ENCODE peak calls at places on chromosomes 13 and 19, in four cellular contexts. I is heart right ventricle, H is AG04450, P is transverse colon. T is an unnamed sample. For H3K9me3, the result is how much of the 10 kb centered on the place peaks cover.

GRCh38 chr19:1857648-1858326 is 5.6 kb downstream of the KLF16 start:
- DNase-seq in I (no peak), H (no peak), P (peak), T (no peak)

GRCh38 chr13:92187378-92187989 is 789.1 kb downstream of the GPC5 start:
- DNase-seq in I (no peak), H (no peak), P (no peak), T (no peak)

GRCh38 chr13:47457631-47458030 is 543.4 kb downstream of the SUCLA2 start:
- DNase-seq in I (no peak), H (no peak), P (no peak), T (no peak)

GRCh38 chr13:35700661-35701060 is 224.2 kb upstream of the MAB21L1 start:
- DNase-seq in I (no peak), H (no peak), P (no peak), T (no peak)

GRCh38 chr13:20121154-20121515 is 39.7 kb downstream of the GJA3 start:
- DNase-seq in I (no peak), H (no peak), P (no peak), T (no peak)

GRCh38 chr19:18291019-18291524 is 9.7 kb upstream of the JUND start:
- DNase-seq in I (peak), H (no peak), P (no peak), T (no peak)

GRCh38 chr19:49165111-49165750 is 7.6 kb downstream of the TRPM4 start:
- DNase-seq in I (no peak), H (no peak), P (peak), T (no peak)

GRCh38 chr13:112725346-112726017 is 35.6 kb downstream of the ATP11A start:
- DNase-seq in I (no peak), H (no peak), P (no peak), T (no peak)

GRCh38 chr13:94706101-94706853 is 6.1 kb downstream of the SOX21 start:
- DNase-seq in I (no peak), H (no peak), P (no peak), T (no peak)

GRCh38 chr19:5407356-5407755 is 47.9 kb upstream of the ZNRF4 start:
- DNase-seq in I (no peak), H (no peak), P (no peak), T (no peak)

GRCh38 chr19:49847731-49848696 is 2.9 kb upstream of the PTOV1 start:
- DNase-seq in I (no peak), H (peak), P (no peak), T (no peak)

GRCh38 chr13:97079726-97080125 is 85.5 kb upstream of the OXGR1 start:
- DNase-seq in I (no peak), H (no peak), P (no peak), T (no peak)
- TF ChIP-seq CTCF in I (no peak), H (no peak), P (no peak), T (no peak)

DNA sequence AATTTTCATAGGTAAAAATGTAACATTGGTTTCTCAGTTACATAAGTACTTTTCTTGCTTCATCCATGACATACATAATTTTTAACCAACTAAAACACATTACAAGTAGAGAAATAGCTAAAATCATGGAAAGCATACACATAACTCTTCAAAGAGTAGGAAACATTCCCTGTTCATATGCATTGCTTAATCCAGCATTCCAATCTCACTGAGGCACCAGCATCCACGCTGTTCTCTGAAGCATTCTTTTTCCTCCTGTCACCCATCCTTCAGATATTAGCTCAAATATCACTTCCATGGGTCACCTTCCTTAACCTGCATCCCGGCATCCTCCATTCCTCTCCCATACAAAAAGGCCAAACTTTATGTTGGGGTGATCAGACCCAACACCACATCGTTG is 79.1 kb downstream of the ZNF254 start:
- DNase-seq in I (no peak), H (no peak), P (no peak), T (no peak)
- H3K9me3 ChIP-seq in I (under half), H (under half), P (under half), T (half or more)

GRCh38 chr19:10836478-10837325 is 690 bp upstream of the TMED1 start:
- DNase-seq in I (peak), H (no peak), P (peak), T (peak)

GRCh38 chr19:10835089-10835753 is 791 bp downstream of the TMED1 start:
- DNase-seq in I (no peak), H (no peak), P (no peak), T (no peak)

GRCh38 chr19:10838377-10838776 is 2.4 kb upstream of the TMED1 start:
- DNase-seq in I (no peak), H (no peak), P (no peak), T (no peak)

GRCh38 chr19:10832659-10833296 is 3.2 kb downstream of the TMED1 start:
- DNase-seq in I (no peak), H (no peak), P (no peak), T (no peak)

GRCh38 chr19:10835754-10836477 is at the start of gene TMED1:
- DNase-seq in I (peak), H (peak), P (peak), T (peak)
- TF ChIP-seq CTCF in I (peak), H (peak), P (peak), T (peak)

DNA sequence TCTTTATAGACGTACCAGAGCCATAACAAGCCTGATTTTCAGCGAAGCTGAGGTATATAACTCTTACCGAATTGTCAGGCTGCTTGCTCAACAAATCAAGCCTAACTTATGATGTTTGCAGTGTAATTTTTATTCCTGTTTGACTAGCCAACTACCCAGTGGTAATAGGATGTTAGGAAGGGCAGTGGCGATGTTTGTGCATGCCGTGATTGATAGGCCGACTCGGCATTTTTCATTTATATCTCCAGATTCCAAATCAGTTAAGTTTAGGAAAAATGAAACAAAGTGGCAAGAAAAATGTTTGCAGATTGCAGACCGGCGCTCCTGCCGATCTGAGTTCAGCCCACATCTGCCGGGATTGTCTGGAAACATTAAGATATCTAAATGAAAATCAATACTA is 401.6 kb upstream of the ZNF507 start:
- DNase-seq in I (no peak), H (no peak), P (no peak), T (no peak)
- H3K9me3 ChIP-seq in I (under half), H (under half), P (under half), T (under half)

DNA sequence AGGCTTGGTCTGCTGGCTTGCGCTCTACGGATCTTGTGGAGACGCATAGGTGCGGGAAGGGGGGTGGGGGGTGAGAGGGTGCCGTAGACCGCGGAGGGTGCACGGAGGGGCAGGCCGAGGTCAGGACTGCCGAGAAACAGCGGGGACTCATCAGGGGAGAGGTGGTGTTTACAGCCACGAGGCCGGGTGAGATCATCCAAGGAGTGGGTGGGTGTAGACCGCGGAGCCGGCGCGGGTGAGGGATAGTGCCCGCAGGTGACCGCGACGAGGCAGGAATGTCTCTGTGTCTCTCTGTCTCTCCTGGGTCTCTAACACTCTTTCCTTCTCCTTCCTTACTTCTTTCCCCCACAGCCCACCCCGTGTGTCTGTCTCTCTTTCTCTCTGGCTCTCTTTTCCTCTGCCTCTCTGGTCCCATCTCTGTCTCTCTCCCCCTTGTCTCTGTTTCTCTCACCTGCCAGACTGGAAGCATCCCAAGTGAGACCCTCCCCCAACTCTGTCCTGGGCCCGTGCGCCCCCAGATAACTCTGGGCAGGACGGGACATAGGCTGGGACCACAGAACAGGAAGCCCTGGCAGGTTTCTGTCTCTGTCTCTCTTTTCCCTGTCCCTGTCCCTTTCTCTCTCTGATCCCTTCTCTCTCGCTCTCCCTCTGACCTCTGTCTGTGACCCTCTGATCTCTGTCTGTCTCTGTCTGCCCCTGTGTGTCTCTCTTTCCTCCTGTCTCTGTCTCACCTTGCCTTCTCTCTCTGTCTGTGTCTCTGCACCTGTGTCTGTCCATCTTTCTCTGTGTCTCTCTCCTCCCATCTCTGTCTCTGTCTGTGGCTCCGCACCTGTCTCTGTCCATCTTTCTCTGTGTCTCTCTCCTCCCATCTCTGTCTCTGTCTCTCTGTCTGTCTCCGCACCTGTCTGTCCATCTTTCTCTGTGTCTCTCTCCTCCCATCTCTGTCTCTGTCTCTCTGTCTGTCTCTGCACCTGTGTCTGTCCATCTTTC is 1.8 kb upstream of the KLK4 start:
- DNase-seq in I (no peak), H (no peak), P (no peak), T (no peak)
- TF ChIP-seq CTCF in I (no peak), H (no peak), P (no peak), T (no peak)

GRCh38 chr19:8910775-8911414 is 78.7 kb downstream of the MBD3L1 start:
- DNase-seq in I (no peak), H (no peak), P (no peak), T (no peak)

GRCh38 chr19:8915997-8916396 is 83.8 kb downstream of the MBD3L1 start:
- DNase-seq in I (no peak), H (no peak), P (no peak), T (no peak)
- H3K9me3 ChIP-seq in I (under half), H (under half), P (under half), T (under half)

DNA sequence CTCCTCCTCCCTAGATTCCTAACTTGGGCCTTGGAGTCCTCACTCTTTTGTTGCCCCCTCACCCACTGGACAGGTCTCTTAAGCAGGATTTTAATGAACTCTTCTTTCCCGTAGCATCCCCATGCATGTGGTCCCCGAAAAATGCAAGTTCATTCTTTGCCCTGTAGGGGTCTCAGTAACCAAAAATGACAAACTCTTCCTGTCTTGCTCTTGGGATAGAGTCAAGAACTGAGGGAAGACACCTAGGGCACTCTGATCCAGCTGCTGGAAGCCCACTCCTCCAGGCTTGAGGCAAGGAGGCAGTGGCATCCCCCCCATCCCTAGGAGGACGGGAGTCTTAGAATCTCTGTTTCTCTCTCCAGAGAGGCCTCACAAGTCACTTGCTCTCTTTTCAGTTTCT is 987.0 kb downstream of the DIAPH3 start:
- DNase-seq in I (no peak), H (no peak), P (no peak), T (no peak)
- TF ChIP-seq CTCF in I (no peak), H (peak), P (no peak), T (no peak)

DNA sequence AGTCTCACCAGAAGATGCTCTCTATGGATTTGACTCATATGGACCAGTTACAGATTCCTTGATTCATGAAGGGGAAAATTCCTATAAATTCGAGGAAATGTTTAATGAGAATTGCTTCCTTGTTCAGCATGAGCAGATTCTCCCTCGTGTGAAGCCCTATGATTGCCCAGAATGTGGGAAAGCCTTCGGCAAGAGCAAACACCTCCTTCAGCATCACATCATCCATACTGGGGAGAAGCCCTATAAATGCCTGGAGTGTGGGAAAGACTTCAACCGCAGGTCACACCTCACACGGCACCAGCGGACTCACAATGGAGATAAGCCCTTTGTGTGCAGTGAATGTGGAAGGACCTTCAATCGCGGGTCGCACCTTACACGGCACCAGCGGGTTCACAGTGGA is 10.7 kb downstream of the ZNF460 start:
- DNase-seq in I (no peak), H (no peak), P (no peak), T (no peak)
- H3K9me3 ChIP-seq in I (under half), H (under half), P (half or more), T (half or more)

GRCh38 chr13:53200498-53201453 is 172.2 kb downstream of the OLFM4 start:
- DNase-seq in I (peak), H (no peak), P (peak), T (no peak)
- TF ChIP-seq CTCF in I (peak), H (peak), P (peak), T (peak)

T was measured in thoracic aorta.